ENCODE peak calls at places on chromosome 17, in six cellular contexts. K, W, C, F, I and A are unnamed samples.
A peak's percentile ranks its signal among the peaks of the same experiment; 100 is the strongest.

GRCh38 chr17:82424001-82424862 is 5.8 kb upstream of the OGFOD3 start:
- DNase-seq in K (peak; percentile 39), W (no peak), C (no peak), F (peak; percentile 64), I (peak; percentile 56), A (peak; percentile 81)

GRCh38 chr17:33028778-33029177 is 37.1 kb downstream of the SPACA3 start:
- DNase-seq in K (no peak), W (no peak), C (no peak), F (no peak), I (no peak), A (no peak)

GRCh38 chr17:77675816-77676799 is 282.4 kb upstream of the TNRC6C start:
- DNase-seq in K (no peak), W (no peak), C (no peak), F (peak; percentile 2), I (no peak), A (no peak)

GRCh38 chr17:384622-385194 is 32.1 kb upstream of the RPH3AL start:
- DNase-seq in K (no peak), W (no peak), C (no peak), F (no peak), I (no peak), A (no peak)

GRCh38 chr17:48225725-48226567 is 118.4 kb downstream of the SNX11 start:
- DNase-seq in K (no peak), W (no peak), C (no peak), F (no peak), I (no peak), A (no peak)

GRCh38 chr17:81733507-81734404 is 21.7 kb downstream of the SLC25A10 start:
- DNase-seq in K (peak; percentile 41), W (no peak), C (peak; percentile 83), F (peak; percentile 65), I (peak; percentile 66), A (peak; percentile 82)

GRCh38 chr17:28141333-28141732 is 98.9 kb downstream of the NLK start:
- DNase-seq in K (no peak), W (no peak), C (no peak), F (no peak), I (no peak), A (no peak)

GRCh38 chr17:9056566-9056965 is 35.3 kb downstream of the NTN1 start:
- DNase-seq in K (no peak), W (no peak), C (no peak), F (no peak), I (no peak), A (no peak)

GRCh38 chr17:77373298-77374169 is 232.8 kb downstream of the SEC14L1 start:
- DNase-seq in K (no peak), W (no peak), C (peak; percentile 50), F (peak; percentile 40), I (no peak), A (peak; percentile 64)

GRCh38 chr17:67845374-67845773 is 20.1 kb downstream of the BPTF start:
- DNase-seq in K (no peak), W (no peak), C (no peak), F (no peak), I (no peak), A (no peak)

GRCh38 chr17:45228985-45229517 is 7.4 kb downstream of the FMNL1 start:
- DNase-seq in K (peak; percentile 85), W (peak; percentile 100), C (peak; percentile 89), F (peak; percentile 93), I (peak; percentile 83), A (peak; percentile 96)

GRCh38 chr17:17826340-17826708 is 10.5 kb downstream of the SREBF1 start:
- DNase-seq in K (no peak), W (no peak), C (no peak), F (no peak), I (no peak), A (no peak)

GRCh38 chr17:75681289-75681688 is 14.2 kb downstream of the SAP30BP start:
- DNase-seq in K (no peak), W (no peak), C (no peak), F (peak; percentile 56), I (no peak), A (no peak)

GRCh38 chr17:45132569-45133463 is 501 bp upstream of the PLCD3 start:
- DNase-seq in K (peak; percentile 57), W (no peak), C (peak; percentile 86), F (peak; percentile 69), I (peak; percentile 76), A (peak; percentile 75)

GRCh38 chr17:45681706-45682105 is 102.4 kb upstream of the CRHR1 start:
- DNase-seq in K (no peak), W (no peak), C (no peak), F (no peak), I (no peak), A (no peak)

GRCh38 chr17:3724373-3725077 is 822 bp downstream of the HASPIN start:
- DNase-seq in K (no peak), W (no peak), C (no peak), F (no peak), I (no peak), A (no peak)

GRCh38 chr17:57937492-57937891 is 17.7 kb downstream of the CUEDC1 start:
- DNase-seq in K (no peak), W (no peak), C (no peak), F (no peak), I (no peak), A (no peak)

GRCh38 chr17:48297825-48298224 is 132.2 kb downstream of the SKAP1 start:
- DNase-seq in K (no peak), W (no peak), C (no peak), F (no peak), I (no peak), A (no peak)

GRCh38 chr17:67493811-67494210 is 116.7 kb downstream of the PITPNC1 start:
- DNase-seq in K (no peak), W (no peak), C (no peak), F (no peak), I (no peak), A (no peak)

GRCh38 chr17:75498726-75499213 is 16.6 kb downstream of the CASKIN2 start:
- DNase-seq in K (no peak), W (no peak), C (no peak), F (no peak), I (no peak), A (no peak)

GRCh38 chr17:29138184-29138955 is 41.8 kb downstream of the MYO18A start:
- DNase-seq in K (peak; percentile 27), W (no peak), C (no peak), F (no peak), I (peak; percentile 48), A (peak; percentile 88)

GRCh38 chr17:33196883-33197282 is 96.2 kb downstream of the ASIC2 start:
- DNase-seq in K (no peak), W (no peak), C (no peak), F (no peak), I (no peak), A (no peak)

GRCh38 chr17:46044989-46045388 is 45.9 kb downstream of the STH start:
- DNase-seq in K (no peak), W (no peak), C (no peak), F (no peak), I (no peak), A (no peak)

GRCh38 chr17:44083250-44083849 is 12.8 kb downstream of the G6PC3 start:
- DNase-seq in K (no peak), W (no peak), C (no peak), F (no peak), I (no peak), A (no peak)
- TF ChIP-seq CTCF in K (no peak), W (no peak), C (peak; percentile 50), F (no peak), I (no peak), A (no peak)

GRCh38 chr17:39077874-39078273 is 73.6 kb downstream of the PLXDC1 start:
- DNase-seq in K (no peak), W (no peak), C (no peak), F (no peak), I (no peak), A (no peak)
- TF ChIP-seq CTCF in K (no peak), W (no peak), C (no peak), F (no peak), I (no peak), A (no peak)

DNA sequence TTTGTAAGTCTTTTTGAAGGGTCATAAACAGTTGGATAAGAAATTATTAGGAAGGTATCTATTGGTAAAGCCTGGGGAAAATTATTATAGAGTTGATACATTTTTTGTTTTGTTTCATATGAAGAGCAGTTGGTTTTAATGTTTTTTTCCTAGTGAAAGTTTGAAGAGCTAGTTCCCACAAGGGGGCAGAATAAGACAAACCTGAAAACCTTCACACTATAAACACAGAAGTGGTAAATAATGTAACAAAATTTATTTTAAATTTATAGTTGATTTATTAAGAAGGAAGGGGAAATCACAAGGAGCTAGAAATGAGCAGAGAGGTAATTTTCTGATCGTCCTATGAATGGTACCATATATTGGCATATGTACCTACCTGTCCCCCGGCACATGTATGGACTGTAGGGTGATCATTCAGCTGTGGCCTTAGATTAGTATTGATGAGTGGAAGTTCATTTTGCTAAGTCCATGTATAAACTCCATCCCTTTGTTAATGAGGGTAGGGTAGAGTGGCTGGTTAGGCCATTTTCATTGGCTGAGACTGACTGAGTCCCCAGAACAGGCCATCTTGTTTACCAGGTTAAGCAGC is 116.3 kb downstream of the TANC2 start:
- DNase-seq in K (no peak), W (no peak), C (no peak), F (peak; percentile 82), I (peak; percentile 39), A (no peak)
- TF ChIP-seq CTCF in K (no peak), W (no peak), C (peak; percentile 46), F (peak; percentile 62), I (peak; percentile 44), A (peak; percentile 47)

GRCh38 chr17:42553866-42554249 is 1.1 kb downstream of the HSD17B1 start:
- DNase-seq in K (no peak), W (no peak), C (no peak), F (no peak), I (no peak), A (peak; percentile 45)
- TF ChIP-seq CTCF in K (no peak), W (no peak), C (no peak), F (no peak), I (no peak), A (no peak)

DNA sequence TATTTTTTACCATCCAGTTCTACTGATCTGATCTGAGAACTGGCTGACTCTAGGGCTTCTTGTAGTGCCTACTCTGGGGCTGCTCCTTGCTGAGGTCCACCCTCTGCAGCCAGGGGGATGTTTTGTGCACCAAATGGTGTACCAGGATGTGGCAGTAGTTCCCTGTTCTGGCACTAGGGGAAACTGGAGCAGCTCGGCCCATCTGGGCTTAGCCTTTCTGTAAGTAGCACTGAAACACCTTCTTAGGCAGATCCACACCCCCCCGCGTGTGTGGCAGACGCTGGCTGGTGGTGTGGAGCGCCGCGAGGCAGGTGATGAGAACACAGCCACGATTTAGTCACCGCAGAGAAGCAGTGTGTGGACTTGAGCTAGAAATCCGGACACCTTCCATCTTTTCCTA is 17.0 kb downstream of the DUSP14 start:
- DNase-seq in K (no peak), W (peak; percentile 13), C (no peak), F (no peak), I (peak; percentile 20), A (peak; percentile 52)
- TF ChIP-seq CTCF in K (peak; percentile 19), W (peak; percentile 50), C (peak; percentile 49), F (peak; percentile 65), I (peak; percentile 42), A (peak; percentile 46)

GRCh38 chr17:30920683-30921543 is 832 bp upstream of the ADAP2 start:
- DNase-seq in K (no peak), W (no peak), C (no peak), F (no peak), I (no peak), A (no peak)
- TF ChIP-seq CTCF in K (no peak), W (no peak), C (no peak), F (no peak), I (no peak), A (no peak)

GRCh38 chr17:49575524-49576120 is at the start of gene NXPH3:
- DNase-seq in K (peak; percentile 40), W (no peak), C (peak; percentile 75), F (peak; percentile 35), I (peak; percentile 64), A (peak; percentile 75)
- TF ChIP-seq CTCF in K (no peak), W (no peak), C (peak; percentile 78), F (peak; percentile 47), I (peak; percentile 21), A (peak; percentile 77)